ENCODE peak calls at places on chromosomes 2 and 18, in four cellular contexts. A, I, N and Z are unnamed samples.

GRCh38 chr2:29951561-29951960 is 30.2 kb upstream of the ALK start:
- DNase-seq in A (no peak), N (no peak), I (no peak), Z (no peak)

GRCh38 chr2:144240656-144241339 is 279.1 kb downstream of the ZEB2 start:
- DNase-seq in N (no peak), A (no peak), I (no peak), Z (no peak)

GRCh38 chr18:9366126-9366714 is 31.6 kb downstream of the TWSG1 start:
- DNase-seq in N (peak), I (peak), A (peak), Z (no peak)

GRCh38 chr2:78682781-78683180 is 342.7 kb upstream of the REG3G start:
- DNase-seq in A (no peak), N (no peak), I (no peak), Z (no peak)

GRCh38 chr18:72833471-72833870 is 34.3 kb downstream of the NETO1 start:
- DNase-seq in A (no peak), N (peak), I (no peak), Z (no peak)

GRCh38 chr2:393711-394696 is 106.1 kb upstream of the ALKAL2 start:
- DNase-seq in N (peak), A (no peak), I (no peak), Z (no peak)

GRCh38 chr2:12605936-12606335 is 110.8 kb upstream of the TRIB2 start:
- DNase-seq in I (peak), A (no peak), N (peak), Z (no peak)

GRCh38 chr18:30280861-30281470 is 761.6 kb downstream of the DSC3 start:
- DNase-seq in I (peak), N (peak), A (peak), Z (no peak)

GRCh38 chr2:64695656-64696310 is 42.1 kb upstream of the SERTAD2 start:
- DNase-seq in I (peak), N (peak), A (no peak), Z (no peak)

GRCh38 chr2:128370468-128371247 is 52.0 kb upstream of the HS6ST1 start:
- DNase-seq in I (peak), A (no peak), N (no peak), Z (no peak)

GRCh38 chr2:164538250-164538866 is 82.9 kb downstream of the GRB14 start:
- DNase-seq in N (peak), I (peak), A (peak), Z (peak)

GRCh38 chr2:32384529-32384928 is 27.7 kb downstream of the BIRC6 start:
- DNase-seq in I (peak), N (no peak), A (no peak), Z (no peak)

GRCh38 chr2:68663371-68664156 is 20.2 kb downstream of the PROKR1 start:
- DNase-seq in I (no peak), A (no peak), N (no peak), Z (no peak)

GRCh38 chr2:239897596-239898235 is 127.4 kb downstream of the NDUFA10 start:
- DNase-seq in N (no peak), A (no peak), I (no peak), Z (no peak)

GRCh38 chr2:96665083-96665569 is 22.6 kb downstream of the FER1L5 start:
- DNase-seq in A (peak), I (peak), N (peak), Z (no peak)

GRCh38 chr18:10872297-10872696 is 277.1 kb downstream of the PIEZO2 start:
- DNase-seq in N (no peak), I (no peak), A (no peak), Z (no peak)

GRCh38 chr2:232325324-232326273 is 53.0 kb upstream of the ALPP start:
- DNase-seq in I (peak), N (no peak), A (peak), Z (peak)

GRCh38 chr2:41940715-41941114 is 107.1 kb upstream of the PKDCC start:
- DNase-seq in N (peak), I (no peak), A (no peak), Z (no peak)